ENCODE peak calls at places on chromosomes 1 and 21, in five cellular contexts. K, L, B, Y and Z are unnamed samples.

GRCh38 chr1:7470904-7471638 is 300.0 kb upstream of the VAMP3 start:
- DNase-seq in K (no peak), L (no peak), B (peak), Y (peak), Z (no peak)

GRCh38 chr1:13492711-13493110 is 21.1 kb downstream of the LRRC38 start:
- DNase-seq in K (no peak), L (no peak), B (no peak), Y (no peak), Z (no peak)

GRCh38 chr1:33576821-33577599 is 104.6 kb downstream of the ZSCAN20 start:
- DNase-seq in K (no peak), L (no peak), B (no peak), Y (no peak), Z (peak)

GRCh38 chr1:48784301-48784700 is 7.6 kb upstream of the BEND5 start:
- DNase-seq in K (no peak), L (no peak), B (no peak), Y (no peak), Z (no peak)

GRCh38 chr1:231940116-231940515 is 313.5 kb downstream of the DISC1 start:
- DNase-seq in K (no peak), L (no peak), B (no peak), Y (no peak), Z (no peak)

GRCh38 chr1:199742547-199742946 is 285.0 kb upstream of the NR5A2 start:
- DNase-seq in K (no peak), L (no peak), B (peak), Y (peak), Z (peak)

GRCh38 chr21:39182484-39183271 is 573 bp downstream of the PSMG1 start:
- DNase-seq in K (no peak), L (no peak), B (no peak), Y (peak), Z (peak)

GRCh38 chr1:203069028-203069804 is 16.6 kb downstream of the MYOG start:
- DNase-seq in K (no peak), L (no peak), B (no peak), Y (no peak), Z (no peak)

GRCh38 chr21:39006653-39007417 is 176.4 kb downstream of the PSMG1 start:
- DNase-seq in K (no peak), L (no peak), B (no peak), Y (no peak), Z (no peak)

GRCh38 chr1:156456625-156457465 is 43.7 kb downstream of the MEF2D start:
- DNase-seq in K (peak), L (peak), B (peak), Y (peak), Z (peak)

GRCh38 chr1:23478896-23479790 is 4.8 kb downstream of the ASAP3 start:
- DNase-seq in K (no peak), L (no peak), B (peak), Y (peak), Z (no peak)

GRCh38 chr1:219209578-219209977 is 35.9 kb downstream of the LYPLAL1 start:
- DNase-seq in K (no peak), L (no peak), B (no peak), Y (no peak), Z (peak)

GRCh38 chr1:109792056-109792831 is 28.5 kb upstream of the EPS8L3 start:
- DNase-seq in K (peak), L (peak), B (peak), Y (peak), Z (peak)

GRCh38 chr1:232432313-232432712 is 197.6 kb downstream of the SIPA1L2 start:
- DNase-seq in K (no peak), L (no peak), B (no peak), Y (no peak), Z (no peak)

GRCh38 chr1:3902111-3902511 is 2.0 kb upstream of the C1orf174 start:
- DNase-seq in K (no peak), L (no peak), B (no peak), Y (no peak), Z (no peak)

GRCh38 chr1:63317007-63317813 is 5.2 kb upstream of the FOXD3 start:
- DNase-seq in K (peak), L (peak), B (peak), Y (peak), Z (peak)

GRCh38 chr1:27669876-27670275 is 2.1 kb downstream of the IFI6 start:
- DNase-seq in K (no peak), L (no peak), B (no peak), Y (no peak), Z (no peak)

GRCh38 chr1:5393591-5393990 is 598.6 kb downstream of the NPHP4 start:
- DNase-seq in K (no peak), L (no peak), B (no peak), Y (no peak), Z (no peak)

GRCh38 chr21:31557956-31558838 is 101.3 kb upstream of the SOD1 start:
- DNase-seq in K (peak), L (peak), B (no peak), Y (peak), Z (peak)

GRCh38 chr1:221069178-221069903 is 190.1 kb downstream of the HLX start:
- DNase-seq in K (no peak), L (no peak), B (no peak), Y (no peak), Z (peak)

GRCh38 chr1:43206721-43207228 is 34.6 kb downstream of the CFAP57 start:
- DNase-seq in K (peak), L (no peak), B (peak), Y (peak), Z (peak)

GRCh38 chr1:235642021-235642942 is 7.3 kb downstream of the GNG4 start:
- DNase-seq in K (peak), L (no peak), B (peak), Y (peak), Z (peak)

GRCh38 chr1:206047271-206047670 is 5.7 kb upstream of the RHEX start:
- DNase-seq in K (no peak), L (no peak), B (no peak), Y (no peak), Z (no peak)

GRCh38 chr1:206969090-206969489 is 1.2 kb downstream of the FCAMR start:
- DNase-seq in K (no peak), L (no peak), B (no peak), Y (no peak), Z (no peak)

GRCh38 chr1:224783006-224783651 is 146.3 kb upstream of the DNAH14 start:
- DNase-seq in K (no peak), L (no peak), B (no peak), Y (no peak), Z (no peak)

GRCh38 chr1:98660941-98661543 is 479 bp upstream of the SNX7 start:
- DNase-seq in K (no peak), L (no peak), B (peak), Y (no peak), Z (no peak)

GRCh38 chr1:13749543-13750307 is 49.7 kb downstream of the PRDM2 start:
- DNase-seq in K (no peak), L (peak), B (peak), Y (peak), Z (peak)

GRCh38 chr1:2322593-2323295 is 68.6 kb downstream of the MORN1 start:
- DNase-seq in K (no peak), L (no peak), B (no peak), Y (no peak), Z (no peak)

GRCh38 chr1:95304803-95305202 is 70.8 kb downstream of the RWDD3 start:
- DNase-seq in K (no peak), L (no peak), B (no peak), Y (no peak), Z (no peak)

GRCh38 chr21:42316891-42317290 is 1.7 kb upstream of the TFF3 start:
- DNase-seq in K (no peak), L (no peak), B (no peak), Y (no peak), Z (no peak)

GRCh38 chr1:18934205-18935000 is 22.1 kb downstream of the IFFO2 start:
- DNase-seq in K (no peak), L (no peak), B (no peak), Y (no peak), Z (no peak)

GRCh38 chr1:39110325-39110851 is 84.2 kb downstream of the NDUFS5 start:
- DNase-seq in K (no peak), L (no peak), B (peak), Y (peak), Z (no peak)

GRCh38 chr1:56516539-56517252 is 62.7 kb downstream of the PLPP3 start:
- DNase-seq in K (peak), L (no peak), B (peak), Y (peak), Z (peak)

GRCh38 chr1:30888391-30888790 is 20.2 kb downstream of the SDC3 start:
- DNase-seq in K (no peak), L (no peak), B (peak), Y (peak), Z (no peak)

GRCh38 chr1:148388260-148389026 is 94.7 kb downstream of the PPIAL4G start:
- DNase-seq in K (peak), L (peak), B (peak), Y (peak), Z (peak)

GRCh38 chr1:35763211-35763610 is 6.6 kb downstream of the CLSPN start:
- DNase-seq in K (no peak), L (no peak), B (peak), Y (peak), Z (no peak)

GRCh38 chr1:17877316-17877715 is 122.2 kb downstream of the ACTL8 start:
- DNase-seq in K (no peak), L (no peak), B (no peak), Y (no peak), Z (no peak)

GRCh38 chr1:31264790-31265386 is 25.2 kb upstream of the NKAIN1 start:
- DNase-seq in K (no peak), L (no peak), B (no peak), Y (no peak), Z (no peak)

GRCh38 chr1:45348966-45349677 is 8.9 kb upstream of the MUTYH start:
- DNase-seq in K (no peak), L (no peak), B (no peak), Y (no peak), Z (peak)

GRCh38 chr1:78586572-78586971 is 33.7 kb upstream of the IFI44L start:
- DNase-seq in K (no peak), L (no peak), B (peak), Y (no peak), Z (no peak)

GRCh38 chr1:154973344-154974085 is 966 bp upstream of the CKS1B start:
- DNase-seq in K (peak), L (peak), B (peak), Y (peak), Z (peak)
- H2BK15ac ChIP-seq in K (no peak), L (no peak), B (peak), Y (peak), Z (no peak)

DNA sequence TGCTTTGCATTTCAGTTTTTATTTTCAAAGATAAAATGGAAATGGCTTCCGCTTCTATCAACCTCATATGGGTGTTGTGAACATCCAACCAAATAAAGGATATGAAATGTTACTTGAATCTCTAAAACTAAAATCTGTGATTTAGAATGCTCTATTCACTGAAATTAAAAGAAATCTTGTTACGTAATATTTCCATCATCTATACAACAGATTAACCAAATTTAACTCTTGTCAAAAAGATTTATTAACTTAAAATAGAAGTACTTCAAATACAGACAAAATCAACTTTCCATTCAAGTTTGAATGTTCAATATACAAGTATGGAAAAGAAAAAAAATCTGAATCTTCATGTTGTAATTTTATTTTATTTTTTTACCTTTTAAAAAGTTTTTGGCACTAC is 18.7 kb downstream of the PRPF38A start:
- DNase-seq in K (no peak), L (no peak), B (no peak), Y (no peak), Z (no peak)
- H2BK15ac ChIP-seq in K (no peak), L (no peak), B (no peak), Y (no peak), Z (no peak)

GRCh38 chr1:201694615-201695335 is 134.2 kb upstream of the IPO9 start:
- DNase-seq in K (no peak), L (no peak), B (no peak), Y (no peak), Z (peak)
- H2BK15ac ChIP-seq in K (no peak), L (no peak), B (no peak), Y (peak), Z (no peak)

DNA sequence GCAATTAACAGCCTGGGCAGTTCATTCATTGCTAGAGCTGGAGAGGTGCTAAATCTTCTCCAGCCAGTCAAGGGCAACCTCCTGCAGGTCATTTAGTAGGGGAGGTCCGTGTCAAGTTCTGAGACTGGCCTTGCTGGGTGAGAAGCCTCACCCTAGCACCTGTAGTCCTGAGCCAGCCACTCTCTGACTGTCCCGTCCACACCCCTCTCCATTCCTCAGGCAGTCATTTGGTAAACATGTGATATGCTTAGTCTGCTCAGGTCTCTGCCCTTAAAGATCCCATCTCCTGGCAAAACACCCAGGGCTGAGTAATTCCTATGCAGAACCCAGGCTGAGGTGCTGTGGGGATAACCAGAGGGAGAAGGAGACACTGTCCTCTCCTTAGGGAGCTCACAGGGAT is 13.7 kb upstream of the IGFN1 start:
- DNase-seq in K (no peak), L (no peak), B (peak), Y (no peak), Z (no peak)
- H2BK15ac ChIP-seq in K (no peak), L (no peak), B (no peak), Y (no peak), Z (no peak)

GRCh38 chr1:223639333-223639749 is 26.2 kb downstream of the CAPN8 start:
- DNase-seq in K (no peak), L (no peak), B (no peak), Y (no peak), Z (no peak)
- H2BK15ac ChIP-seq in K (no peak), L (no peak), B (no peak), Y (no peak), Z (no peak)

GRCh38 chr1:8478566-8478965 is 160.7 kb downstream of the SLC45A1 start:
- DNase-seq in K (no peak), L (no peak), B (no peak), Y (no peak), Z (peak)

GRCh38 chr1:8482844-8483436 is 165.0 kb downstream of the SLC45A1 start:
- DNase-seq in K (no peak), L (no peak), B (peak), Y (peak), Z (no peak)

GRCh38 chr1:8477983-8478362 is 160.1 kb downstream of the SLC45A1 start:
- DNase-seq in K (no peak), L (no peak), B (no peak), Y (no peak), Z (no peak)

GRCh38 chr1:8486047-8486446 is 168.1 kb downstream of the SLC45A1 start:
- DNase-seq in K (no peak), L (no peak), B (no peak), Y (no peak), Z (no peak)

GRCh38 chr1:8481650-8482380 is 163.9 kb downstream of the SLC45A1 start:
- DNase-seq in K (no peak), L (no peak), B (peak), Y (no peak), Z (no peak)
- H2BK15ac ChIP-seq in K (no peak), L (no peak), B (no peak), Y (no peak), Z (no peak)

GRCh38 chr1:158058339-158059025 is 65.0 kb downstream of the KIRREL1 start:
- DNase-seq in K (no peak), L (no peak), B (no peak), Y (no peak), Z (no peak)
- H2BK15ac ChIP-seq in K (no peak), L (no peak), B (no peak), Y (no peak), Z (no peak)

DNA sequence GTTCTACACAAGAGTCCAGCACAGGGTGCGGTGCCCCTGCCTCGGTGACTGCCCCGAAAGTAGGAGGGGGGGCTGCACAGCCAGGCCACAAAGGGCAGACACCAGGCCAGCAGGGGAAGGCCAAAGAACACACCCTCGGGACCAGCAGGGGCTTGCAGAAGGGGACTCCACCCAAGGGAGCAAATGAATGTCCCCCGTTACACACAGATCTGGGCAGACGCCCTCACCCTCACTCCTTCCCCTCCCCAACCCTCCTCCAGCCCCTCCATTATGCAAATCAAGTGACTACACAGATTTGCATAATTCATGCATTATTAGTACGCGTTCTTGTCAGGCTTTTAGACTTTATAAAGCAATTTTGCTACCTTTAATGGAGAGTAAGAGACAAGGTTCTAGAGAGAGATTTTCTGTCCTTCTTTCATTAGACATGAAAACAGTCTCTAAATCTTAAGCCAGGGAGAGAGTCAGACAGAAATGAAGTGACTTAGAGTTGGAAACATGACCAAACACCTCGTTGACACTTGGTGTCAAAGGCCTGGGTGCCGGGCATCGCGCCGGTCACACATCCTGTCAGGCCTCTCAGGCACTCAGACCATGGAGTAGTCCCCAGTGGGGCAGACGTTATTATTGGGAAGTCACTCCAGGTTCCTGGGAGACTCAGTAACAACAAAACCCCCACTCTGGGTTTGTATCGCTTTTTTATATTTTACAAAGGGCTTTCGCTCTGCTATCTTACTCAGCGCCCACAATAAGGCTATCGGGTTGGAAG is 26.0 kb downstream of the KCNN3 start:
- DNase-seq in K (no peak), L (no peak), B (no peak), Y (no peak), Z (no peak)
- H2BK15ac ChIP-seq in K (no peak), L (no peak), B (no peak), Y (peak), Z (no peak)